ENCODE peak calls at places on chromosomes 1 and 21, in ten cellular contexts. One of them, this sample, is unnamed.

GRCh38 chr1:39021431-39021830 is 4.7 kb upstream of the NDUFS5 start:
- DNase-seq in lower lobe of right lung: no peak
- DNase-seq in AG04449: no peak
- DNase-seq in epithelial cell of esophagus: peak; percentile 53
- DNase-seq in HFF-Myc: no peak
- DNase-seq in fibroblast of the aortic adventitia: no peak
- DNase-seq in nephron progenitor cell: no peak
- DNase-seq in GM12864: no peak
- DNase-seq in heart left ventricle: no peak
- DNase-seq in vagina: no peak
- DNase-seq in this sample: no peak

GRCh38 chr1:12180315-12180714 is 13.5 kb downstream of the TNFRSF1B start:
- DNase-seq in nephron progenitor cell: no peak
- DNase-seq in epithelial cell of esophagus: no peak
- DNase-seq in fibroblast of the aortic adventitia: no peak
- DNase-seq in HFF-Myc: no peak
- DNase-seq in AG04449: no peak
- DNase-seq in heart left ventricle: peak; percentile 77
- DNase-seq in GM12864: no peak
- DNase-seq in lower lobe of right lung: peak; percentile 92
- DNase-seq in vagina: no peak
- DNase-seq in this sample: no peak

GRCh38 chr1:216742625-216743024 is 19.4 kb upstream of the ESRRG start:
- DNase-seq in epithelial cell of esophagus: peak; percentile 23
- DNase-seq in HFF-Myc: no peak
- DNase-seq in lower lobe of right lung: no peak
- DNase-seq in fibroblast of the aortic adventitia: peak; percentile 2
- DNase-seq in vagina: no peak
- DNase-seq in nephron progenitor cell: no peak
- DNase-seq in GM12864: no peak
- DNase-seq in AG04449: no peak
- DNase-seq in heart left ventricle: no peak
- DNase-seq in this sample: no peak

GRCh38 chr1:77313491-77313890 is 31.7 kb downstream of the AK5 start:
- DNase-seq in HFF-Myc: peak; percentile 11
- DNase-seq in fibroblast of the aortic adventitia: peak; percentile 19
- DNase-seq in epithelial cell of esophagus: peak; percentile 32
- DNase-seq in nephron progenitor cell: peak; percentile 6
- DNase-seq in lower lobe of right lung: no peak
- DNase-seq in AG04449: no peak
- DNase-seq in GM12864: no peak
- DNase-seq in heart left ventricle: no peak
- DNase-seq in vagina: no peak
- DNase-seq in this sample: no peak

GRCh38 chr21:42556476-42556875 is 42.8 kb downstream of the SLC37A1 start:
- DNase-seq in heart left ventricle: no peak
- DNase-seq in AG04449: no peak
- DNase-seq in lower lobe of right lung: no peak
- DNase-seq in vagina: no peak
- DNase-seq in fibroblast of the aortic adventitia: no peak
- DNase-seq in epithelial cell of esophagus: no peak
- DNase-seq in nephron progenitor cell: no peak
- DNase-seq in HFF-Myc: no peak
- DNase-seq in GM12864: no peak
- DNase-seq in this sample: no peak

GRCh38 chr1:180947901-180948311 is 35.2 kb downstream of the KIAA1614 start:
- DNase-seq in heart left ventricle: no peak
- DNase-seq in AG04449: no peak
- DNase-seq in HFF-Myc: no peak
- DNase-seq in lower lobe of right lung: no peak
- DNase-seq in epithelial cell of esophagus: no peak
- DNase-seq in fibroblast of the aortic adventitia: no peak
- DNase-seq in GM12864: no peak
- DNase-seq in nephron progenitor cell: no peak
- DNase-seq in vagina: no peak
- DNase-seq in this sample: no peak

GRCh38 chr1:230067441-230067870 is 418 bp downstream of the GALNT2 start:
- DNase-seq in HFF-Myc: no peak
- DNase-seq in vagina: peak; percentile 85
- DNase-seq in GM12864: no peak
- DNase-seq in heart left ventricle: peak; percentile 42
- DNase-seq in lower lobe of right lung: peak; percentile 57
- DNase-seq in AG04449: no peak
- DNase-seq in nephron progenitor cell: no peak
- DNase-seq in epithelial cell of esophagus: peak; percentile 38
- DNase-seq in fibroblast of the aortic adventitia: peak; percentile 42
- DNase-seq in this sample: no peak

GRCh38 chr1:221688488-221688843 is 53.4 kb downstream of the DUSP10 start:
- DNase-seq in GM12864: no peak
- DNase-seq in fibroblast of the aortic adventitia: no peak
- DNase-seq in nephron progenitor cell: no peak
- DNase-seq in HFF-Myc: no peak
- DNase-seq in heart left ventricle: no peak
- DNase-seq in lower lobe of right lung: no peak
- DNase-seq in epithelial cell of esophagus: no peak
- DNase-seq in vagina: no peak
- DNase-seq in AG04449: no peak
- DNase-seq in this sample: no peak

GRCh38 chr1:111778541-111779051 is 22.9 kb downstream of the DDX20 start:
- DNase-seq in GM12864: no peak
- DNase-seq in heart left ventricle: no peak
- DNase-seq in lower lobe of right lung: no peak
- DNase-seq in HFF-Myc: peak; percentile 17
- DNase-seq in fibroblast of the aortic adventitia: peak; percentile 81
- DNase-seq in nephron progenitor cell: no peak
- DNase-seq in AG04449: no peak
- DNase-seq in epithelial cell of esophagus: no peak
- DNase-seq in vagina: no peak
- DNase-seq in this sample: no peak

GRCh38 chr1:119475866-119476439 is 31.1 kb upstream of the HSD3B1 start:
- DNase-seq in fibroblast of the aortic adventitia: peak; percentile 17
- DNase-seq in epithelial cell of esophagus: peak; percentile 76
- DNase-seq in GM12864: peak; percentile 16
- DNase-seq in vagina: peak; percentile 56
- DNase-seq in HFF-Myc: no peak
- DNase-seq in nephron progenitor cell: peak; percentile 69
- DNase-seq in AG04449: no peak
- DNase-seq in heart left ventricle: peak; percentile 26
- DNase-seq in lower lobe of right lung: peak; percentile 63
- DNase-seq in this sample: no peak

GRCh38 chr1:29271724-29272123 is 35.4 kb downstream of the PTPRU start:
- DNase-seq in vagina: peak; percentile 76
- DNase-seq in nephron progenitor cell: peak; percentile 67
- DNase-seq in AG04449: no peak
- DNase-seq in HFF-Myc: no peak
- DNase-seq in lower lobe of right lung: peak; percentile 88
- DNase-seq in GM12864: no peak
- DNase-seq in epithelial cell of esophagus: peak; percentile 76
- DNase-seq in fibroblast of the aortic adventitia: peak; percentile 82
- DNase-seq in heart left ventricle: peak; percentile 62
- DNase-seq in this sample: peak; percentile 35

GRCh38 chr21:30981403-30981802 is 56.9 kb downstream of the KRTAP19-8 start:
- DNase-seq in heart left ventricle: no peak
- DNase-seq in nephron progenitor cell: no peak
- DNase-seq in fibroblast of the aortic adventitia: no peak
- DNase-seq in AG04449: no peak
- DNase-seq in GM12864: no peak
- DNase-seq in vagina: no peak
- DNase-seq in HFF-Myc: no peak
- DNase-seq in lower lobe of right lung: no peak
- DNase-seq in epithelial cell of esophagus: no peak
- DNase-seq in this sample: no peak

GRCh38 chr1:168623003-168623828 is 46.8 kb downstream of the XCL1 start:
- DNase-seq in heart left ventricle: no peak
- DNase-seq in vagina: no peak
- DNase-seq in AG04449: no peak
- DNase-seq in GM12864: no peak
- DNase-seq in fibroblast of the aortic adventitia: peak; percentile 55
- DNase-seq in epithelial cell of esophagus: peak; percentile 80
- DNase-seq in lower lobe of right lung: no peak
- DNase-seq in HFF-Myc: peak; percentile 56
- DNase-seq in nephron progenitor cell: no peak
- DNase-seq in this sample: peak; percentile 35

DNA sequence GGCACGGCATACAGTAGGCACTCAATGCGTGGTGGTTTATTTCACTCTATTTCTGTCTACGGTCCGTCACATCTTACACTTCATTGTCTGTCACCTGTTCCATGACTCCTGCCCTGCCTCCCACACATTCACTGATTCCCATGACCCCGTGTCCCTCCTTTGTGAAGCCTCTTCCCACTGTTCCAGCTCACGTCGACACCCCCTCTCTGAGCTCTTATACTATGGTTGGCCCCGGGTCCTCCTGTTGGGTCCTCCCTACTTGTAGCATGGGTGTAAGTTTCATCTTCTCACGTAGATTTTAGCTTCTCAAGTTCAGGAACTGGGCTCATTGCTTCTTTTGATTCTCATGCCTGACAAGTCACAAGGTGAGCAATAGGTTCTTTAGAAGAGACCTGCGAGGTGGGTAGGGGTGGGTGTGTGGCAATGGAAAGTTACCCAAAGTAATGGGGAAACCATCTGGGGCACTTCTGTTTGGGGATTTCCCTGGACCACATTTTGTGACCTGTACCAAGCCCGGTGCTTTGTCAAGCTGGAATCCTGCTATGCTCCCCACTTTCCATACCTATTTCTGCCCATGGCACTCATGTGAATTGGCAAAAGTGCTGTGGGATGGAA is 22.1 kb upstream of the IL10 start:
- DNase-seq in AG04449: no peak
- DNase-seq in heart left ventricle: no peak
- DNase-seq in HFF-Myc: no peak
- DNase-seq in epithelial cell of esophagus: no peak
- DNase-seq in nephron progenitor cell: no peak
- DNase-seq in GM12864: no peak
- DNase-seq in vagina: no peak
- DNase-seq in lower lobe of right lung: no peak
- DNase-seq in fibroblast of the aortic adventitia: no peak
- DNase-seq in this sample: no peak
- TF ChIP-seq CTCF in AG04449: no peak
- TF ChIP-seq CTCF in heart left ventricle: no peak
- TF ChIP-seq CTCF in HFF-Myc: no peak
- TF ChIP-seq CTCF in epithelial cell of esophagus: no peak
- TF ChIP-seq CTCF in nephron progenitor cell: no peak
- TF ChIP-seq CTCF in GM12864: no peak
- TF ChIP-seq CTCF in vagina: no peak
- TF ChIP-seq CTCF in lower lobe of right lung: no peak
- TF ChIP-seq CTCF in fibroblast of the aortic adventitia: no peak
- TF ChIP-seq CTCF in this sample: no peak

GRCh38 chr1:207898836-207899235 is 12.1 kb downstream of the CD34 start:
- DNase-seq in fibroblast of the aortic adventitia: no peak
- DNase-seq in nephron progenitor cell: no peak
- DNase-seq in AG04449: no peak
- DNase-seq in HFF-Myc: no peak
- DNase-seq in lower lobe of right lung: no peak
- DNase-seq in epithelial cell of esophagus: no peak
- DNase-seq in GM12864: no peak
- DNase-seq in vagina: peak; percentile 71
- DNase-seq in heart left ventricle: no peak
- DNase-seq in this sample: no peak

GRCh38 chr1:207893737-207894582 is 17.0 kb downstream of the CD34 start:
- DNase-seq in HFF-Myc: no peak
- DNase-seq in GM12864: no peak
- DNase-seq in nephron progenitor cell: no peak
- DNase-seq in AG04449: no peak
- DNase-seq in vagina: no peak
- DNase-seq in epithelial cell of esophagus: no peak
- DNase-seq in lower lobe of right lung: no peak
- DNase-seq in fibroblast of the aortic adventitia: no peak
- DNase-seq in heart left ventricle: no peak
- DNase-seq in this sample: no peak

GRCh38 chr1:207896547-207896946 is 14.4 kb downstream of the CD34 start:
- DNase-seq in AG04449: no peak
- DNase-seq in HFF-Myc: no peak
- DNase-seq in fibroblast of the aortic adventitia: no peak
- DNase-seq in lower lobe of right lung: no peak
- DNase-seq in epithelial cell of esophagus: no peak
- DNase-seq in GM12864: no peak
- DNase-seq in vagina: no peak
- DNase-seq in nephron progenitor cell: no peak
- DNase-seq in heart left ventricle: no peak
- DNase-seq in this sample: no peak

GRCh38 chr1:207898260-207898659 is 12.7 kb downstream of the CD34 start:
- DNase-seq in nephron progenitor cell: no peak
- DNase-seq in AG04449: no peak
- DNase-seq in heart left ventricle: no peak
- DNase-seq in fibroblast of the aortic adventitia: no peak
- DNase-seq in GM12864: no peak
- DNase-seq in lower lobe of right lung: no peak
- DNase-seq in vagina: peak; percentile 54
- DNase-seq in HFF-Myc: no peak
- DNase-seq in epithelial cell of esophagus: no peak
- DNase-seq in this sample: no peak

DNA sequence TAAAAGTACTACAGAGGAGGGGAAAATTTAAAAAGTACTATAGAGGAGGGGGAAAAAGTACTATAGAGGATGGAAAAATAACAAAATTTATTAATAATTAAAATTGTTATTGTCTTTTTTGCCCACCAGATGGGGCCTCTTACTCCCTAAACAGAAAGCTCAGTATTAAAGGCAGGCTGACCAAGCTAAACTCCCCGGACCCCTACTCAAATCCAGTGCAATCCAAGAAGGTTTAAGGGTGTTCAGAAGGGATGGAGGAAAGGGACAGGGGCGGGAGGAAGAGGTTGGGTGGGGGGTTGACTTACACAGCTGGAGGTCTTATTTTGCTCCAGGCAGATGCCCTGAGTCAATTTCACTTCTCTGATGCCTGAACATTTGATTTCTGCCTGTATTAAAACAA is 13.7 kb downstream of the CD34 start:
- DNase-seq in lower lobe of right lung: no peak
- DNase-seq in vagina: peak; percentile 67
- DNase-seq in fibroblast of the aortic adventitia: peak; percentile 43
- DNase-seq in nephron progenitor cell: no peak
- DNase-seq in GM12864: no peak
- DNase-seq in heart left ventricle: no peak
- DNase-seq in HFF-Myc: no peak
- DNase-seq in epithelial cell of esophagus: no peak
- DNase-seq in AG04449: no peak
- DNase-seq in this sample: no peak
- TF ChIP-seq CTCF in lower lobe of right lung: peak; percentile 16
- TF ChIP-seq CTCF in vagina: no peak
- TF ChIP-seq CTCF in fibroblast of the aortic adventitia: peak; percentile 36
- TF ChIP-seq CTCF in nephron progenitor cell: no peak
- TF ChIP-seq CTCF in GM12864: no peak
- TF ChIP-seq CTCF in heart left ventricle: peak; percentile 39
- TF ChIP-seq CTCF in HFF-Myc: no peak
- TF ChIP-seq CTCF in epithelial cell of esophagus: no peak
- TF ChIP-seq CTCF in AG04449: no peak
- TF ChIP-seq CTCF in this sample: peak; percentile 30

GRCh38 chr1:25869909-25870606 is 5.5 kb downstream of the PAQR7 start:
- DNase-seq in heart left ventricle: no peak
- DNase-seq in HFF-Myc: no peak
- DNase-seq in epithelial cell of esophagus: no peak
- DNase-seq in fibroblast of the aortic adventitia: no peak
- DNase-seq in lower lobe of right lung: no peak
- DNase-seq in GM12864: no peak
- DNase-seq in vagina: no peak
- DNase-seq in nephron progenitor cell: no peak
- DNase-seq in AG04449: no peak
- DNase-seq in this sample: no peak
- TF ChIP-seq CTCF in heart left ventricle: no peak
- TF ChIP-seq CTCF in HFF-Myc: no peak
- TF ChIP-seq CTCF in epithelial cell of esophagus: no peak
- TF ChIP-seq CTCF in fibroblast of the aortic adventitia: no peak
- TF ChIP-seq CTCF in lower lobe of right lung: no peak
- TF ChIP-seq CTCF in GM12864: no peak
- TF ChIP-seq CTCF in vagina: no peak
- TF ChIP-seq CTCF in nephron progenitor cell: no peak
- TF ChIP-seq CTCF in AG04449: no peak
- TF ChIP-seq CTCF in this sample: no peak

GRCh38 chr21:26865857-26866256 is 20.6 kb upstream of the ADAMTS1 start:
- DNase-seq in AG04449: no peak
- DNase-seq in GM12864: no peak
- DNase-seq in heart left ventricle: no peak
- DNase-seq in HFF-Myc: no peak
- DNase-seq in fibroblast of the aortic adventitia: no peak
- DNase-seq in vagina: no peak
- DNase-seq in lower lobe of right lung: no peak
- DNase-seq in epithelial cell of esophagus: no peak
- DNase-seq in nephron progenitor cell: no peak
- DNase-seq in this sample: no peak
- TF ChIP-seq CTCF in AG04449: no peak
- TF ChIP-seq CTCF in GM12864: no peak
- TF ChIP-seq CTCF in heart left ventricle: no peak
- TF ChIP-seq CTCF in HFF-Myc: no peak
- TF ChIP-seq CTCF in fibroblast of the aortic adventitia: no peak
- TF ChIP-seq CTCF in vagina: no peak
- TF ChIP-seq CTCF in lower lobe of right lung: no peak
- TF ChIP-seq CTCF in epithelial cell of esophagus: no peak
- TF ChIP-seq CTCF in nephron progenitor cell: no peak
- TF ChIP-seq CTCF in this sample: no peak

This sample was measured in AG09319.